ENCODE peak calls at places on chromosomes 4 and X, in ten cellular contexts. F is tibial artery, H is right lobe of liver, K is PC-3, P is uterus, S is lower lobe of right lung, B is heart left ventricle, A is left lung, C is stomach, Q is lung. Y is an unnamed sample.

GRCh38 chr4:105637409-105638258 is 70.9 kb downstream of the INTS12 start:
- DNase-seq in F (peak; percentile 87), A (peak; percentile 76), Q (peak; percentile 82), S (peak; percentile 74), K (no peak), H (peak; percentile 65), P (peak; percentile 47), C (peak; percentile 79), B (peak; percentile 84), Y (peak; percentile 74)

GRCh38 chr4:65007841-65008439 is 598.7 kb upstream of the TECRL start:
- DNase-seq in A (no peak), H (no peak), K (peak; percentile 86), Q (no peak), C (no peak), B (no peak), F (no peak), S (no peak), P (no peak), Y (no peak)

GRCh38 chr4:41887821-41888699 is 47.2 kb upstream of the TMEM33 start:
- DNase-seq in F (no peak), A (no peak), C (peak; percentile 52), P (no peak), B (no peak), H (no peak), S (no peak), Q (no peak), K (peak; percentile 62), Y (no peak)

GRCh38 chrX:75522565-75523411 is at the start of gene ZDHHC15:
- DNase-seq in P (peak; percentile 53), K (peak; percentile 1), F (peak; percentile 63), S (peak; percentile 67), H (peak; percentile 55), B (peak; percentile 80), Q (peak; percentile 65), A (peak; percentile 51), C (peak; percentile 55), Y (peak; percentile 54)

GRCh38 chr4:70564033-70564432 is 28.0 kb upstream of the AMBN start:
- DNase-seq in S (no peak), P (no peak), B (no peak), C (no peak), Q (no peak), F (no peak), K (no peak), A (no peak), H (no peak), Y (no peak)

GRCh38 chr4:158869761-158870160 is 100.9 kb downstream of the FNIP2 start:
- DNase-seq in A (no peak), B (no peak), P (no peak), H (no peak), S (no peak), K (no peak), Q (no peak), F (no peak), C (no peak), Y (no peak)

GRCh38 chr4:3860913-3861636 is 94.9 kb downstream of the ADRA2C start:
- DNase-seq in A (no peak), C (no peak), S (peak; percentile 24), K (no peak), F (no peak), P (no peak), Q (no peak), H (no peak), B (no peak), Y (no peak)

GRCh38 chr4:41709844-41710481 is 38.6 kb downstream of the PHOX2B start:
- DNase-seq in Q (no peak), C (no peak), H (no peak), A (no peak), S (no peak), K (peak; percentile 81), F (no peak), P (no peak), B (no peak), Y (no peak)

GRCh38 chr4:145075742-145076472 is 22.1 kb downstream of the ANAPC10 start:
- DNase-seq in A (no peak), B (no peak), H (no peak), F (no peak), C (no peak), Q (no peak), K (no peak), P (no peak), S (no peak), Y (no peak)

GRCh38 chr4:123616970-123617392 is 220.4 kb downstream of the SPRY1 start:
- DNase-seq in F (peak; percentile 59), K (peak; percentile 15), Q (peak; percentile 43), B (peak; percentile 70), C (peak; percentile 29), P (peak; percentile 70), H (no peak), A (peak; percentile 67), S (peak; percentile 77), Y (peak; percentile 48)

GRCh38 chr4:152486414-152487389 is 49.2 kb downstream of the FBXW7 start:
- DNase-seq in C (no peak), S (no peak), K (no peak), Q (no peak), B (no peak), A (no peak), P (no peak), F (no peak), H (no peak), Y (no peak)

GRCh38 chr4:152488246-152488645 is 47.6 kb downstream of the FBXW7 start:
- DNase-seq in K (no peak), S (no peak), P (no peak), Q (no peak), C (no peak), H (no peak), A (no peak), F (no peak), B (no peak), Y (no peak)

GRCh38 chr4:152480901-152481300 is 55.0 kb downstream of the FBXW7 start:
- DNase-seq in Q (no peak), F (no peak), K (no peak), A (no peak), S (no peak), C (no peak), H (no peak), B (no peak), P (no peak), Y (no peak)

GRCh38 chr4:152482211-152482610 is 53.7 kb downstream of the FBXW7 start:
- DNase-seq in P (no peak), C (no peak), B (no peak), Q (no peak), H (no peak), A (no peak), S (no peak), K (peak; percentile 63), F (no peak), Y (no peak)

GRCh38 chr4:152485726-152486276 is 50.1 kb downstream of the FBXW7 start:
- DNase-seq in C (no peak), K (peak; percentile 87), P (no peak), F (no peak), Q (no peak), H (no peak), S (no peak), A (no peak), B (no peak), Y (no peak)
- H3K4me1 ChIP-seq in C (peaks cover 44% of the 10 kb centered on the region), K (peaks cover 51% of the 10 kb centered on the region), P (no peaks in the 10 kb centered on the region), F (no peaks in the 10 kb centered on the region), Q (peaks cover 3% of the 10 kb centered on the region), H (peaks cover 35% of the 10 kb centered on the region), S (peaks cover 18% of the 10 kb centered on the region), A (peaks cover 20% of the 10 kb centered on the region), B (no peaks in the 10 kb centered on the region), Y (peaks cover under 1% of the 10 kb centered on the region)

GRCh38 chr4:151276787-151277557 is at the start of gene PRSS48:
- DNase-seq in Q (peak; percentile 36), S (peak; percentile 57), H (peak; percentile 70), P (no peak), C (peak; percentile 59), A (peak; percentile 40), K (peak; percentile 61), B (peak; percentile 68), F (peak; percentile 38), Y (peak; percentile 63)
- H3K36me3 ChIP-seq in Q (no peaks in the 10 kb centered on the region), S (no peaks in the 10 kb centered on the region), H (no peaks in the 10 kb centered on the region), P (no peaks in the 10 kb centered on the region), C (no peaks in the 10 kb centered on the region), A (no peaks in the 10 kb centered on the region), K (no peaks in the 10 kb centered on the region), B (no peaks in the 10 kb centered on the region), F (no peaks in the 10 kb centered on the region), Y (no peaks in the 10 kb centered on the region)

GRCh38 chrX:68084765-68085164 is 348.5 kb downstream of the OPHN1 start:
- DNase-seq in C (no peak), P (peak; percentile 32), B (no peak), F (peak; percentile 48), A (no peak), Q (no peak), S (no peak), H (no peak), K (no peak), Y (no peak)

GRCh38 chrX:68090266-68090665 is 343.0 kb downstream of the OPHN1 start:
- DNase-seq in H (no peak), A (no peak), B (no peak), Q (no peak), C (no peak), F (no peak), P (no peak), K (no peak), S (no peak), Y (no peak)
- TF ChIP-seq CTCF in H (no peak), A (no peak), B (no peak), Q (no peak), C (no peak), F (no peak), P (no peak), K (peak; percentile 13), S (no peak), Y (peak; percentile 26)

GRCh38 chrX:24166078-24166477 is 16.5 kb downstream of the ZFX start:
- DNase-seq in F (no peak), H (no peak), C (no peak), B (no peak), Q (no peak), A (no peak), S (no peak), P (no peak), K (no peak), Y (no peak)

GRCh38 chrX:24168807-24169206 is 19.3 kb downstream of the ZFX start:
- DNase-seq in B (no peak), K (no peak), S (no peak), A (no peak), F (no peak), P (no peak), C (no peak), H (no peak), Q (no peak), Y (no peak)

GRCh38 chrX:24167719-24168472 is 18.4 kb downstream of the ZFX start:
- DNase-seq in H (no peak), B (no peak), K (no peak), S (no peak), C (no peak), A (no peak), F (no peak), P (no peak), Q (no peak), Y (no peak)

GRCh38 chrX:24173115-24173847 is 23.8 kb downstream of the ZFX start:
- DNase-seq in Q (no peak), P (no peak), H (no peak), C (no peak), F (no peak), S (no peak), A (no peak), B (no peak), K (no peak), Y (no peak)

DNA sequence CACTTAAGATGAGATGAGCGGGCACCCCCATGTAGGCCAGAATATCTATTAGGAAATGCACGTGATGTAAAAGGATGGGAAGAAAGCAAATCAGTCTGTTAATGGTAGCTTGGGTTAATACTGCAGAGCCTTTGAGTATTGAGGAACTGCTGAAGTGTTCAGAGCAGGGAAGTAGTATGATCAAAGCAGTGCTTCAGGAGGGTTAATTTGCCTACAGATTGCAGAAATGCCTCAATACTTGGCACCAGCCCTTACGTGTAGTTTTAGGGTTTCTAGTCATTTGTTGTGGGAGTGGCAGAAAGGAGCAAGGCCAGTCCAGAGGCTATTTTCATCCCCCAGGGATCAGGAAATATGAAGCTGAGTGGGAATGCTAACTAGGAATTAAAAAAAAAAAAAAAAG is 19.7 kb downstream of the ZFX start:
- DNase-seq in A (no peak), B (no peak), Q (no peak), P (no peak), K (no peak), C (no peak), H (no peak), S (no peak), F (no peak), Y (no peak)
- H3K4me1 ChIP-seq in A (peaks cover 34% of the 10 kb centered on the region), B (peaks cover 64% of the 10 kb centered on the region), Q (peaks cover 2% of the 10 kb centered on the region), P (no peaks in the 10 kb centered on the region), K (no peaks in the 10 kb centered on the region), C (peaks cover 76% of the 10 kb centered on the region), H (peaks cover 72% of the 10 kb centered on the region), S (peaks cover 46% of the 10 kb centered on the region), F (peaks cover 54% of the 10 kb centered on the region), Y (peaks cover 89% of the 10 kb centered on the region)

Y was measured in left ventricle myocardium inferior.